ENCODE peak calls at places on chromosomes 3 and 15, in ten cellular contexts. M is iPS DF 6.9; N is astrocyte of the spinal cord; L is fibroblast of pulmonary artery; G is T1000; W is fibroblast of lung; I is CD8-positive, alpha-beta memory T cell; S is cardiac septum; A is ACHN; Y is neural progenitor cell. Z is an unnamed sample.

GRCh38 chr3:46930176-46930944 is 46.2 kb downstream of the CCDC12 start:
- DNase-seq in M (no peak), N (peak; percentile 10), L (no peak), G (no peak), W (no peak), I (no peak), S (peak; percentile 71), A (no peak), Y (no peak), Z (no peak)

GRCh38 chr3:177320765-177321247 is 123.5 kb upstream of the TBL1XR1 start:
- DNase-seq in M (no peak), N (no peak), L (peak; percentile 58), G (no peak), W (no peak), I (no peak), S (no peak), A (no peak), Y (no peak), Z (peak; percentile 64)

GRCh38 chr3:105647047-105647446 is 221.8 kb downstream of the CBLB start:
- DNase-seq in M (no peak), N (peak; percentile 91), L (peak; percentile 93), G (peak; percentile 11), W (peak; percentile 93), I (no peak), S (no peak), A (peak; percentile 71), Y (no peak), Z (peak; percentile 75)

GRCh38 chr15:25664761-25665160 is 198.4 kb downstream of the ATP10A start:
- DNase-seq in M (no peak), N (no peak), L (no peak), G (no peak), W (no peak), I (no peak), S (no peak), A (no peak), Y (no peak), Z (no peak)

GRCh38 chr15:25936004-25936403 is 72.9 kb upstream of the ATP10A start:
- DNase-seq in M (no peak), N (no peak), L (no peak), G (no peak), W (no peak), I (no peak), S (no peak), A (no peak), Y (no peak), Z (no peak)

GRCh38 chr15:77507151-77507847 is 86.6 kb downstream of the HMG20A start:
- DNase-seq in M (no peak), N (no peak), L (peak; percentile 52), G (no peak), W (no peak), I (no peak), S (no peak), A (no peak), Y (no peak), Z (no peak)

GRCh38 chr3:122985539-122985938 is 42.0 kb downstream of the SEMA5B start:
- DNase-seq in M (no peak), N (no peak), L (no peak), G (no peak), W (no peak), I (no peak), S (no peak), A (no peak), Y (peak; percentile 50), Z (no peak)

GRCh38 chr3:127410678-127411077 is 122.8 kb upstream of the PRR20G start:
- DNase-seq in M (no peak), N (no peak), L (no peak), G (no peak), W (no peak), I (no peak), S (peak; percentile 72), A (no peak), Y (no peak), Z (no peak)

Z was measured in A673.